ENCODE peak calls at places on chromosomes 1 and 21, in eight cellular contexts. H, G, M, A, R, V, X and O are unnamed samples.

GRCh38 chr1:158095737-158096335 is 84.9 kb upstream of the CD1D start:
- DNase-seq in G (no peak), V (no peak), M (peak; percentile 13), A (peak; percentile 59), R (no peak), H (peak; percentile 61), X (no peak), O (no peak)

GRCh38 chr1:33008051-33008914 is 28.4 kb downstream of the AK2 start:
- DNase-seq in A (no peak), G (no peak), V (no peak), X (no peak), H (no peak), R (no peak), M (peak; percentile 25), O (no peak)

GRCh38 chr1:10662090-10662688 is 134.3 kb downstream of the CASZ1 start:
- DNase-seq in H (no peak), A (no peak), G (no peak), R (no peak), M (no peak), V (no peak), X (no peak), O (no peak)

GRCh38 chr1:52179073-52179472 is 37.2 kb downstream of the ZFYVE9 start:
- DNase-seq in V (no peak), X (no peak), A (no peak), G (no peak), H (no peak), R (no peak), M (no peak), O (no peak)

GRCh38 chr1:111903858-111904449 is 85.5 kb downstream of the KCND3 start:
- DNase-seq in V (no peak), R (no peak), M (no peak), A (no peak), G (no peak), X (no peak), H (no peak), O (no peak)

GRCh38 chr1:172824199-172824598 is 165.3 kb downstream of the FASLG start:
- DNase-seq in X (no peak), V (no peak), A (no peak), M (peak; percentile 74), G (no peak), R (no peak), H (no peak), O (no peak)

GRCh38 chr21:44990921-44991320 is 51.1 kb downstream of the SLX9 start:
- DNase-seq in M (no peak), R (no peak), V (no peak), H (no peak), A (no peak), X (no peak), G (no peak), O (no peak)

GRCh38 chr1:210239295-210240155 is 6.9 kb downstream of the SERTAD4 start:
- DNase-seq in M (peak; percentile 85), H (peak; percentile 57), R (peak; percentile 73), V (peak; percentile 8), X (no peak), G (peak; percentile 72), A (no peak), O (no peak)

GRCh38 chr1:156886583-156887302 is 6.8 kb upstream of the PEAR1 start:
- DNase-seq in R (no peak), H (no peak), G (no peak), X (no peak), M (no peak), V (no peak), A (no peak), O (no peak)

GRCh38 chr1:67942269-67942668 is 108.2 kb downstream of the DIRAS3 start:
- DNase-seq in M (peak; percentile 49), V (no peak), R (no peak), A (no peak), H (no peak), G (no peak), X (no peak), O (no peak)

GRCh38 chr1:48001696-48002095 is 4.5 kb upstream of the TRABD2B start:
- DNase-seq in H (no peak), V (no peak), M (no peak), G (no peak), X (no peak), R (no peak), A (no peak), O (no peak)

GRCh38 chr1:55146781-55147180 is 68.4 kb downstream of the USP24 start:
- DNase-seq in A (no peak), V (no peak), R (no peak), X (no peak), H (no peak), M (no peak), G (no peak), O (no peak)

GRCh38 chr1:175742790-175743459 is 470 bp downstream of the TNR start:
- DNase-seq in M (no peak), X (no peak), G (no peak), R (no peak), A (no peak), V (no peak), H (no peak), O (no peak)

GRCh38 chr1:243903904-243904303 is 53.9 kb upstream of the AKT3 start:
- DNase-seq in R (no peak), V (no peak), X (no peak), M (no peak), H (no peak), A (no peak), G (no peak), O (no peak)

GRCh38 chr1:204180133-204180532 is 14.0 kb upstream of the REN start:
- DNase-seq in A (no peak), R (no peak), H (no peak), X (no peak), V (no peak), G (no peak), M (no peak), O (no peak)